ENCODE peak calls at places on chromosomes 6 and 20, in eight cellular contexts. One of them, this sample, is unnamed.

GRCh38 chr6:139062921-139063320 is 34.4 kb downstream of the ABRACL start:
- DNase-seq in Calu3: no peak
- DNase-seq in bronchial epithelial cell: no peak
- DNase-seq in dorsolateral prefrontal cortex: no peak
- DNase-seq in HFFc6: peak; percentile 23
- DNase-seq in BJ: peak; percentile 38
- DNase-seq in GM06990: no peak
- DNase-seq in fibroblast of villous mesenchyme: peak; percentile 9
- DNase-seq in this sample: no peak

GRCh38 chr20:59425572-59425971 is 125.2 kb downstream of the EDN3 start:
- DNase-seq in Calu3: no peak
- DNase-seq in GM06990: no peak
- DNase-seq in fibroblast of villous mesenchyme: no peak
- DNase-seq in dorsolateral prefrontal cortex: no peak
- DNase-seq in BJ: no peak
- DNase-seq in HFFc6: no peak
- DNase-seq in bronchial epithelial cell: no peak
- DNase-seq in this sample: no peak

GRCh38 chr6:129795261-129795660 is 65.9 kb downstream of the TMEM244 start:
- DNase-seq in BJ: no peak
- DNase-seq in GM06990: no peak
- DNase-seq in HFFc6: peak; percentile 48
- DNase-seq in fibroblast of villous mesenchyme: no peak
- DNase-seq in Calu3: no peak
- DNase-seq in dorsolateral prefrontal cortex: no peak
- DNase-seq in bronchial epithelial cell: no peak
- DNase-seq in this sample: no peak

GRCh38 chr20:32445539-32446273 is 87.6 kb downstream of the ASXL1 start:
- DNase-seq in HFFc6: no peak
- DNase-seq in fibroblast of villous mesenchyme: no peak
- DNase-seq in Calu3: no peak
- DNase-seq in GM06990: no peak
- DNase-seq in bronchial epithelial cell: no peak
- DNase-seq in BJ: no peak
- DNase-seq in dorsolateral prefrontal cortex: peak; percentile 60
- DNase-seq in this sample: no peak

GRCh38 chr6:123742626-123743025 is 61.0 kb upstream of the NKAIN2 start:
- DNase-seq in BJ: no peak
- DNase-seq in HFFc6: no peak
- DNase-seq in GM06990: no peak
- DNase-seq in bronchial epithelial cell: no peak
- DNase-seq in Calu3: no peak
- DNase-seq in fibroblast of villous mesenchyme: no peak
- DNase-seq in dorsolateral prefrontal cortex: no peak
- DNase-seq in this sample: no peak

GRCh38 chr6:118307581-118307980 is 240.5 kb upstream of the PLN start:
- DNase-seq in HFFc6: no peak
- DNase-seq in Calu3: no peak
- DNase-seq in dorsolateral prefrontal cortex: no peak
- DNase-seq in BJ: no peak
- DNase-seq in bronchial epithelial cell: no peak
- DNase-seq in fibroblast of villous mesenchyme: no peak
- DNase-seq in GM06990: no peak
- DNase-seq in this sample: no peak

GRCh38 chr6:66628917-66629316 is 921.9 kb upstream of the EYS start:
- DNase-seq in BJ: no peak
- DNase-seq in dorsolateral prefrontal cortex: no peak
- DNase-seq in Calu3: no peak
- DNase-seq in HFFc6: no peak
- DNase-seq in GM06990: no peak
- DNase-seq in bronchial epithelial cell: no peak
- DNase-seq in fibroblast of villous mesenchyme: no peak
- DNase-seq in this sample: no peak

GRCh38 chr6:137001287-137001976 is 43.3 kb downstream of the IL20RA start:
- DNase-seq in Calu3: no peak
- DNase-seq in bronchial epithelial cell: peak; percentile 89
- DNase-seq in fibroblast of villous mesenchyme: no peak
- DNase-seq in GM06990: no peak
- DNase-seq in BJ: no peak
- DNase-seq in HFFc6: no peak
- DNase-seq in dorsolateral prefrontal cortex: no peak
- DNase-seq in this sample: peak; percentile 11

GRCh38 chr20:15236812-15237211 is 899.4 kb upstream of the FLRT3 start:
- DNase-seq in fibroblast of villous mesenchyme: peak; percentile 25
- DNase-seq in GM06990: peak; percentile 20
- DNase-seq in BJ: no peak
- DNase-seq in HFFc6: no peak
- DNase-seq in dorsolateral prefrontal cortex: no peak
- DNase-seq in Calu3: peak; percentile 37
- DNase-seq in bronchial epithelial cell: peak; percentile 73
- DNase-seq in this sample: peak; percentile 26

GRCh38 chr20:62412194-62413024 is 5.3 kb upstream of the CABLES2 start:
- DNase-seq in dorsolateral prefrontal cortex: no peak
- DNase-seq in fibroblast of villous mesenchyme: no peak
- DNase-seq in BJ: no peak
- DNase-seq in GM06990: no peak
- DNase-seq in bronchial epithelial cell: no peak
- DNase-seq in Calu3: no peak
- DNase-seq in HFFc6: no peak
- DNase-seq in this sample: no peak

GRCh38 chr6:67506352-67506751 is 1128.7 kb upstream of the ADGRB3 start:
- DNase-seq in GM06990: no peak
- DNase-seq in HFFc6: no peak
- DNase-seq in fibroblast of villous mesenchyme: no peak
- DNase-seq in bronchial epithelial cell: no peak
- DNase-seq in Calu3: no peak
- DNase-seq in BJ: no peak
- DNase-seq in dorsolateral prefrontal cortex: no peak
- DNase-seq in this sample: no peak

GRCh38 chr6:14875678-14876063 is 370.2 kb upstream of the JARID2 start:
- DNase-seq in Calu3: no peak
- DNase-seq in HFFc6: no peak
- DNase-seq in dorsolateral prefrontal cortex: no peak
- DNase-seq in BJ: no peak
- DNase-seq in bronchial epithelial cell: no peak
- DNase-seq in GM06990: peak; percentile 63
- DNase-seq in fibroblast of villous mesenchyme: no peak
- DNase-seq in this sample: no peak

GRCh38 chr20:44448753-44449546 is 26.7 kb upstream of the TTPAL start:
- DNase-seq in bronchial epithelial cell: peak; percentile 33
- DNase-seq in GM06990: peak; percentile 20
- DNase-seq in fibroblast of villous mesenchyme: peak; percentile 20
- DNase-seq in Calu3: peak; percentile 34
- DNase-seq in HFFc6: no peak
- DNase-seq in dorsolateral prefrontal cortex: no peak
- DNase-seq in BJ: no peak
- DNase-seq in this sample: peak; percentile 31

GRCh38 chr6:107653861-107654394 is 164.0 kb downstream of the SOBP start:
- DNase-seq in bronchial epithelial cell: peak; percentile 50
- DNase-seq in dorsolateral prefrontal cortex: no peak
- DNase-seq in HFFc6: no peak
- DNase-seq in Calu3: no peak
- DNase-seq in fibroblast of villous mesenchyme: no peak
- DNase-seq in BJ: no peak
- DNase-seq in GM06990: no peak
- DNase-seq in this sample: no peak

GRCh38 chr6:32082951-32083350 is 26.2 kb downstream of the TNXB start:
- DNase-seq in BJ: peak; percentile 66
- DNase-seq in GM06990: no peak
- DNase-seq in HFFc6: peak; percentile 85
- DNase-seq in bronchial epithelial cell: peak; percentile 47
- DNase-seq in dorsolateral prefrontal cortex: no peak
- DNase-seq in Calu3: no peak
- DNase-seq in fibroblast of villous mesenchyme: peak; percentile 86
- DNase-seq in this sample: no peak

GRCh38 chr20:17083738-17084137 is 143.1 kb upstream of the PCSK2 start:
- DNase-seq in dorsolateral prefrontal cortex: no peak
- DNase-seq in BJ: no peak
- DNase-seq in fibroblast of villous mesenchyme: no peak
- DNase-seq in GM06990: no peak
- DNase-seq in bronchial epithelial cell: no peak
- DNase-seq in Calu3: no peak
- DNase-seq in HFFc6: no peak
- DNase-seq in this sample: peak; percentile 65

GRCh38 chr6:128757961-128758360 is 125.0 kb upstream of the LAMA2 start:
- DNase-seq in HFFc6: no peak
- DNase-seq in fibroblast of villous mesenchyme: no peak
- DNase-seq in Calu3: no peak
- DNase-seq in GM06990: no peak
- DNase-seq in dorsolateral prefrontal cortex: no peak
- DNase-seq in BJ: no peak
- DNase-seq in bronchial epithelial cell: peak; percentile 96
- DNase-seq in this sample: no peak

GRCh38 chr6:43391448-43392031 is 22.1 kb upstream of the ZNF318 start:
- DNase-seq in fibroblast of villous mesenchyme: peak; percentile 64
- DNase-seq in bronchial epithelial cell: no peak
- DNase-seq in BJ: no peak
- DNase-seq in Calu3: no peak
- DNase-seq in GM06990: no peak
- DNase-seq in dorsolateral prefrontal cortex: no peak
- DNase-seq in HFFc6: no peak
- DNase-seq in this sample: peak; percentile 29

GRCh38 chr6:45640811-45641210 is 263.1 kb upstream of the SUPT3H start:
- DNase-seq in BJ: no peak
- DNase-seq in bronchial epithelial cell: no peak
- DNase-seq in GM06990: no peak
- DNase-seq in HFFc6: no peak
- DNase-seq in Calu3: no peak
- DNase-seq in dorsolateral prefrontal cortex: no peak
- DNase-seq in fibroblast of villous mesenchyme: no peak
- DNase-seq in this sample: no peak

GRCh38 chr6:12516070-12516469 is 200.5 kb upstream of the PHACTR1 start:
- DNase-seq in dorsolateral prefrontal cortex: no peak
- DNase-seq in GM06990: no peak
- DNase-seq in BJ: no peak
- DNase-seq in bronchial epithelial cell: no peak
- DNase-seq in HFFc6: no peak
- DNase-seq in Calu3: peak; percentile 12
- DNase-seq in fibroblast of villous mesenchyme: peak; percentile 22
- DNase-seq in this sample: no peak

GRCh38 chr20:50724112-50724724 is 7.2 kb upstream of the PARD6B start:
- DNase-seq in Calu3: no peak
- DNase-seq in BJ: no peak
- DNase-seq in bronchial epithelial cell: no peak
- DNase-seq in GM06990: no peak
- DNase-seq in HFFc6: no peak
- DNase-seq in dorsolateral prefrontal cortex: peak; percentile 22
- DNase-seq in fibroblast of villous mesenchyme: no peak
- DNase-seq in this sample: no peak

GRCh38 chr20:57947421-57948176 is 237.8 kb upstream of the PMEPA1 start:
- DNase-seq in GM06990: no peak
- DNase-seq in bronchial epithelial cell: no peak
- DNase-seq in dorsolateral prefrontal cortex: no peak
- DNase-seq in fibroblast of villous mesenchyme: peak; percentile 44
- DNase-seq in Calu3: no peak
- DNase-seq in HFFc6: peak; percentile 80
- DNase-seq in BJ: peak; percentile 94
- DNase-seq in this sample: no peak

GRCh38 chr6:41636803-41637178 is 1.5 kb upstream of the MDFI start:
- DNase-seq in bronchial epithelial cell: peak; percentile 78
- DNase-seq in BJ: no peak
- DNase-seq in GM06990: no peak
- DNase-seq in dorsolateral prefrontal cortex: no peak
- DNase-seq in HFFc6: no peak
- DNase-seq in Calu3: peak; percentile 93
- DNase-seq in fibroblast of villous mesenchyme: no peak
- DNase-seq in this sample: peak; percentile 38

GRCh38 chr6:10030942-10031537 is 383.8 kb downstream of the TFAP2A start:
- DNase-seq in HFFc6: peak; percentile 12
- DNase-seq in BJ: no peak
- DNase-seq in fibroblast of villous mesenchyme: no peak
- DNase-seq in GM06990: no peak
- DNase-seq in Calu3: no peak
- DNase-seq in dorsolateral prefrontal cortex: no peak
- DNase-seq in bronchial epithelial cell: peak; percentile 40
- DNase-seq in this sample: peak; percentile 5
- TF ChIP-seq CTCF in HFFc6: peak; percentile 91
- TF ChIP-seq CTCF in BJ: peak; percentile 51
- TF ChIP-seq CTCF in fibroblast of villous mesenchyme: peak; percentile 42
- TF ChIP-seq CTCF in GM06990: peak; percentile 52
- TF ChIP-seq CTCF in Calu3: peak; percentile 46
- TF ChIP-seq CTCF in dorsolateral prefrontal cortex: peak; percentile 45
- TF ChIP-seq CTCF in bronchial epithelial cell: peak; percentile 33
- TF ChIP-seq CTCF in this sample: peak; percentile 59

DNA sequence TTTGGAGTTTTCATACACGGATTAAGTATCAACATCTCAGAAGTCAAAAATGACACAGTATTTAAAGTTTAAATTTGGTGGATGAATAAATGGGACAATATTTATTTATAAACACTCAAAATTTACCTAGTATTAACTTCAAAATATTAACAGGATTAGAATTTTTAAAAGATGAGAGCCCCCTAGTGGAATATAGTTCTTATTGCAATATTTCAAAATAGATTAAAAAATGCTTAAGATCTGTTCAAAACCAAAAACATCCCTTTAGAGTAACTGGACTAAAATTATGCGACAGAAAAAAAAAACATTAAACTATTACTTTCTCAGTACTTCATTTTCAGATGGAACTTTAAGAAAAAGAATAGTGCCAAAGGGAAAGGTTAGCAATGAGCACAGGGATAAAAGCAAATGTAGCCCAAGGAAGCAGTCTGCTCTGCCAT is 56.6 kb downstream of the SNX14 start:
- DNase-seq in Calu3: no peak
- DNase-seq in BJ: no peak
- DNase-seq in HFFc6: peak; percentile 8
- DNase-seq in dorsolateral prefrontal cortex: no peak
- DNase-seq in fibroblast of villous mesenchyme: peak; percentile 28
- DNase-seq in bronchial epithelial cell: peak; percentile 27
- DNase-seq in GM06990: peak; percentile 4
- DNase-seq in this sample: no peak
- TF ChIP-seq CTCF in Calu3: peak; percentile 29
- TF ChIP-seq CTCF in BJ: peak; percentile 36
- TF ChIP-seq CTCF in HFFc6: peak; percentile 92
- TF ChIP-seq CTCF in dorsolateral prefrontal cortex: peak; percentile 50
- TF ChIP-seq CTCF in fibroblast of villous mesenchyme: peak; percentile 36
- TF ChIP-seq CTCF in bronchial epithelial cell: peak; percentile 15
- TF ChIP-seq CTCF in GM06990: peak; percentile 42
- TF ChIP-seq CTCF in this sample: peak; percentile 68

DNA sequence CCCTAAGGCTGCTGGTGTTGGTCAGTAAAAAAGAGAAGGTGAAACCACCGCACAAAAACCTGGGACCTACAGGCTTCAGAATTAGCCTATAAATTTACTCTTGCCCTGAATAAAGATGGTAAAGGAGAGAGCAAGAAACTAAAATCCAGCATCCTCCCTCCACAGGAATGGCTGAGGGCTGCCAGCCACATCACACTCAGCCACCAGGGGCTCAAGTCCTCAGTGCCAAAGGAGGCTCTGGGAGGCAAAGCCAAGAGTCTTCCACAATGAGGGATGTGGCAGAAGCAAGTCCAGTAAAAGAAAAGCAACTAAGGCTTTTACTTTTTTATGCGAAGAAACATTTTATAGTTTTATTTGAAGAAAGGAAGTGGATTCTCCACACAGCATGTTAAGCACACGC is 219.5 kb upstream of the SSTR4 start:
- DNase-seq in HFFc6: no peak
- DNase-seq in GM06990: no peak
- DNase-seq in Calu3: no peak
- DNase-seq in bronchial epithelial cell: no peak
- DNase-seq in dorsolateral prefrontal cortex: no peak
- DNase-seq in fibroblast of villous mesenchyme: no peak
- DNase-seq in BJ: no peak
- DNase-seq in this sample: no peak
- TF ChIP-seq CTCF in HFFc6: no peak
- TF ChIP-seq CTCF in GM06990: no peak
- TF ChIP-seq CTCF in Calu3: no peak
- TF ChIP-seq CTCF in bronchial epithelial cell: peak; percentile 3
- TF ChIP-seq CTCF in dorsolateral prefrontal cortex: no peak
- TF ChIP-seq CTCF in fibroblast of villous mesenchyme: peak; percentile 18
- TF ChIP-seq CTCF in BJ: no peak
- TF ChIP-seq CTCF in this sample: no peak

GRCh38 chr6:9481292-9482029 is 933.4 kb downstream of the TFAP2A start:
- DNase-seq in Calu3: no peak
- DNase-seq in HFFc6: peak; percentile 45
- DNase-seq in fibroblast of villous mesenchyme: peak; percentile 59
- DNase-seq in BJ: no peak
- DNase-seq in GM06990: no peak
- DNase-seq in dorsolateral prefrontal cortex: no peak
- DNase-seq in bronchial epithelial cell: peak; percentile 76
- DNase-seq in this sample: no peak
- TF ChIP-seq CTCF in Calu3: no peak
- TF ChIP-seq CTCF in HFFc6: peak; percentile 23
- TF ChIP-seq CTCF in fibroblast of villous mesenchyme: no peak
- TF ChIP-seq CTCF in BJ: no peak
- TF ChIP-seq CTCF in GM06990: no peak
- TF ChIP-seq CTCF in dorsolateral prefrontal cortex: no peak
- TF ChIP-seq CTCF in bronchial epithelial cell: no peak
- TF ChIP-seq CTCF in this sample: no peak

This sample was measured in nephron progenitor cell.